ENCODE peak calls at places on chromosomes 2 and 18, in five cellular contexts. S, Y, G, O and D are unnamed samples.

GRCh38 chr2:196453613-196454047 is 185.9 kb upstream of the CCDC150 start:
- DNase-seq in S (peak), Y (peak), G (peak), O (peak), D (peak)

GRCh38 chr2:200795044-200795443 is 16.7 kb upstream of the BZW1 start:
- DNase-seq in S (peak), Y (no peak), G (no peak), O (peak), D (no peak)

GRCh38 chr2:237752761-237753165 is 45.8 kb upstream of the RBM44 start:
- DNase-seq in S (no peak), Y (no peak), G (no peak), O (no peak), D (no peak)

GRCh38 chr2:236908456-236909388 is 177.0 kb upstream of the COPS8 start:
- DNase-seq in S (no peak), Y (no peak), G (no peak), O (no peak), D (no peak)

GRCh38 chr2:103868394-103868793 is 985.5 kb upstream of the POU3F3 start:
- DNase-seq in S (no peak), Y (no peak), G (no peak), O (no peak), D (no peak)

GRCh38 chr2:229777716-229778115 is 63.4 kb upstream of the DNER start:
- DNase-seq in S (no peak), Y (no peak), G (no peak), O (no peak), D (no peak)

GRCh38 chr2:150567771-150568278 is 80.4 kb upstream of the RND3 start:
- DNase-seq in S (no peak), Y (peak), G (no peak), O (no peak), D (no peak)

GRCh38 chr18:49228182-49228581 is 232.3 kb downstream of the DYM start:
- DNase-seq in S (no peak), Y (no peak), G (no peak), O (no peak), D (no peak)

GRCh38 chr2:231387904-231388724 is 7.4 kb upstream of the B3GNT7 start:
- DNase-seq in S (no peak), Y (peak), G (no peak), O (no peak), D (no peak)

GRCh38 chr2:217802876-217803638 is 199.7 kb downstream of the TNS1 start:
- DNase-seq in S (no peak), Y (no peak), G (no peak), O (no peak), D (no peak)

GRCh38 chr18:24586662-24587360 is 126.4 kb downstream of the HRH4 start:
- DNase-seq in S (no peak), Y (no peak), G (no peak), O (no peak), D (no peak)

GRCh38 chr2:136134126-136134525 is 16.2 kb upstream of the CXCR4 start:
- DNase-seq in S (no peak), Y (no peak), G (no peak), O (no peak), D (no peak)

GRCh38 chr2:62145478-62146100 is 50.3 kb upstream of the B3GNT2 start:
- DNase-seq in S (no peak), Y (no peak), G (no peak), O (no peak), D (no peak)

GRCh38 chr2:86136141-86136540 is 30.1 kb downstream of the PTCD3 start:
- DNase-seq in S (no peak), Y (no peak), G (no peak), O (no peak), D (no peak)

GRCh38 chr2:28451793-28452533 is 43.9 kb upstream of the PLB1 start:
- DNase-seq in S (no peak), Y (no peak), G (no peak), O (no peak), D (no peak)

GRCh38 chr2:529425-529824 is 147.8 kb downstream of the TMEM18 start:
- DNase-seq in S (peak), Y (peak), G (no peak), O (no peak), D (no peak)

GRCh38 chr2:233386382-233387041 is 32.2 kb downstream of the DGKD start:
- DNase-seq in S (no peak), Y (peak), G (no peak), O (no peak), D (no peak)

GRCh38 chr2:168198476-168199192 is 48.8 kb downstream of the STK39 start:
- DNase-seq in S (no peak), Y (peak), G (no peak), O (no peak), D (no peak)

GRCh38 chr2:100893753-100894530 is 74.0 kb downstream of the NPAS2 start:
- DNase-seq in S (peak), Y (no peak), G (no peak), O (no peak), D (no peak)

GRCh38 chr2:52467189-52467588 is 1300.4 kb upstream of the CHAC2 start:
- DNase-seq in S (peak), Y (no peak), G (no peak), O (no peak), D (no peak)

GRCh38 chr2:3180082-3180908 is 197.3 kb downstream of the EIPR1 start:
- DNase-seq in S (no peak), Y (no peak), G (no peak), O (no peak), D (no peak)

GRCh38 chr2:8134105-8134903 is 547.6 kb upstream of the ID2 start:
- DNase-seq in S (no peak), Y (no peak), G (no peak), O (no peak), D (no peak)

GRCh38 chr18:55856679-55857078 is 268.7 kb upstream of the TCF4 start:
- DNase-seq in S (no peak), Y (no peak), G (no peak), O (no peak), D (no peak)

GRCh38 chr2:241885701-241886643 is 16.4 kb downstream of the RTP5 start:
- DNase-seq in S (no peak), Y (no peak), G (no peak), O (no peak), D (no peak)

GRCh38 chr2:217530399-217531100 is 472.2 kb downstream of the TNS1 start:
- DNase-seq in S (no peak), Y (no peak), G (no peak), O (no peak), D (no peak)

GRCh38 chr18:76348267-76349066 is 146.6 kb downstream of the ZNF516 start:
- DNase-seq in S (peak), Y (no peak), G (no peak), O (peak), D (no peak)

GRCh38 chr2:86584164-86584913 is 21.1 kb upstream of the CHMP3 start:
- DNase-seq in S (no peak), Y (no peak), G (no peak), O (no peak), D (no peak)

GRCh38 chr2:229852565-229852964 is 69.2 kb downstream of the TRIP12 start:
- DNase-seq in S (no peak), Y (peak), G (no peak), O (no peak), D (no peak)

GRCh38 chr2:113068706-113069485 is 1.1 kb downstream of the IL1F10 start:
- DNase-seq in S (peak), Y (no peak), G (no peak), O (no peak), D (no peak)

GRCh38 chr2:134412639-134412999 is 158.7 kb downstream of the MGAT5 start:
- DNase-seq in S (no peak), Y (no peak), G (no peak), O (no peak), D (no peak)

GRCh38 chr18:76821356-76821874 is 942 bp upstream of the ZNF236 start:
- DNase-seq in S (no peak), Y (no peak), G (no peak), O (no peak), D (no peak)

GRCh38 chr2:65300134-65300771 is 72.6 kb downstream of the ACTR2 start:
- DNase-seq in S (no peak), Y (peak), G (no peak), O (no peak), D (no peak)

GRCh38 chr18:72605350-72605749 is 61.2 kb upstream of the CBLN2 start:
- DNase-seq in S (peak), Y (no peak), G (no peak), O (no peak), D (no peak)

GRCh38 chr2:229179598-229179997 is 91.5 kb downstream of the PID1 start:
- DNase-seq in S (no peak), Y (no peak), G (no peak), O (no peak), D (no peak)

GRCh38 chr2:205614965-205615364 is 67.3 kb upstream of the NRP2 start:
- DNase-seq in S (no peak), Y (no peak), G (no peak), O (no peak), D (no peak)

GRCh38 chr2:205613970-205614559 is 68.2 kb upstream of the NRP2 start:
- DNase-seq in S (no peak), Y (no peak), G (no peak), O (no peak), D (no peak)

GRCh38 chr2:205609036-205609607 is 73.2 kb upstream of the NRP2 start:
- DNase-seq in S (no peak), Y (peak), G (no peak), O (no peak), D (no peak)

GRCh38 chr2:205610437-205610836 is 71.9 kb upstream of the NRP2 start:
- DNase-seq in S (no peak), Y (peak), G (no peak), O (no peak), D (no peak)

DNA sequence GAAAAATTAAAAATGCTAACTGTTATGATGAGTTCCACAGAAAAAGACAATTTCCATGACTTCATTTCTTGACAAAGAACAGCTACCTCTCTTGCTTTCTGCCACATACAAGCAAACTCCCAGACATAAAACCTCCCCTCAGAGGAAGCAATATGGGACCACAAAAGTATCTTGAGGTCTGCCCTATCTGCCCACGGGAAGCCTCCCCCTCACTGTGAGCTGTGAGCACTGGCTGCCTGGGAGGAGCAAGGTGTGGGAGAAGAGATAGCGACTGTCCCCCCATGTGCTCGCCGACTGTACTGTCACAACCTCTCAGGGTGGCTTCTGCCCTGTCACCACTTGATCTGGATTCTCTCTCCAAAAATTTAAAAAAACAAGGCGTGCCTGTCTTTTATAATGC is 69.6 kb upstream of the NRP2 start:
- DNase-seq in S (peak), Y (no peak), G (no peak), O (no peak), D (no peak)
- H2BK15ac ChIP-seq in S (no peak), Y (no peak), G (no peak), O (no peak), D (no peak)

DNA sequence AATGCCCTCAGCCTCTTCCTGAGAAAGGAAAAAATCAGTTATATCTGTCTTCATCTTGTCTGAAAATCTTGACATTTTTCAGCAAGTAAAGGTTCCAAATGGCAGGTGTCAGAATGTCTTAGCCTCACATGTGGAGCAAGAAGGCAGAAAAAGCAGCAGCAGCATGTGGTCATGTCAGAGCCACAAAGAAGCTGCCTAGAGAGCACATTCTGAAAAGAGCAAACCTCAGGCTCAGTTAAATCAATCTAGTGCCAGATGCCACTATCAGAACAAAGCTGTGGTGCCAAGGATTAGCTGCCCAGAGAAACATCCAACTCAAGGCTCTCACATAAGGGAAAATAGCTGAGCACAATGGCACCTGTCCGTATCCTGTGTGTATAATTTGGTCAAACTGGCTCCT is 105.9 kb downstream of the SRBD1 start:
- DNase-seq in S (no peak), Y (no peak), G (no peak), O (no peak), D (no peak)
- H3K4me2 ChIP-seq in S (no peak), Y (no peak), G (no peak), O (no peak), D (no peak)

GRCh38 chr2:27312152-27312551 is 3.9 kb upstream of the UCN start:
- DNase-seq in S (no peak), Y (no peak), G (no peak), O (no peak), D (no peak)
- H2BK15ac ChIP-seq in S (no peak), Y (no peak), G (no peak), O (no peak), D (no peak)

GRCh38 chr2:118310016-118310877 is 222.0 kb downstream of the INSIG2 start:
- DNase-seq in S (peak), Y (peak), G (no peak), O (peak), D (no peak)

GRCh38 chr2:118307864-118308263 is 219.6 kb downstream of the INSIG2 start:
- DNase-seq in S (no peak), Y (no peak), G (no peak), O (no peak), D (no peak)

GRCh38 chr2:118312963-118313756 is 224.9 kb downstream of the INSIG2 start:
- DNase-seq in S (peak), Y (no peak), G (no peak), O (peak), D (no peak)

GRCh38 chr2:118309201-118310015 is 221.1 kb downstream of the INSIG2 start:
- DNase-seq in S (peak), Y (no peak), G (no peak), O (no peak), D (no peak)

DNA sequence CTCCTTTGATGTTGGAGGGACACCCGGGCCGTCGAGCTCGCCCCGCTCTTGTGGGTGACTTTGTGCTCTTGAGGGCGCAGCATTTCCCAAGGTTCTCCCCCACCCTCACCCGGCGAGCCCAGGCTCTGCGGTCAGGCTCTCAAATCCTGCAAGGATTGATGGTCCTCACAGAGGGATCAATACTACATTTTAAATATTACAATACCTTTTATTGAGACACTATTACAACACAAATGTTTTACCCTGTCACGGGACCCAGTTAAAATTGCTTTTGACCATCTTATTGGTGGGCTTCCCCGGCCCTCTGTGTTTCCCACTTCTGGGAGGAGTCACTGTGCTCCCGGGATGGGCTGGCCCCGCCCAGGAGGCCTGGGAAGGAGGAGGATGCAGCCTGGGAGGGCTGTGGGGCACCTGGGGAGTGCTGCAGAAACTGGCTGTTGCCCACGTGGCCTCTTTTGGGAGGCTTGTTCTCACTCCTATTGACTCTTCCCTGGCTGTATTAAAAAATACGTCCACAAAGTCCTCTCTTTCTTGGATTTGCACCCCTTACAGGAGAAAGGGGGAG is 222.7 kb downstream of the INSIG2 start:
- DNase-seq in S (peak), Y (no peak), G (no peak), O (peak), D (no peak)
- H3K4me2 ChIP-seq in S (peak), Y (peak), G (peak), O (peak), D (peak)

GRCh38 chr2:102186676-102187190 is at the start of gene IL1RL2:
- DNase-seq in S (peak), Y (no peak), G (no peak), O (no peak), D (no peak)
- H2BK15ac ChIP-seq in S (no peak), Y (peak), G (no peak), O (no peak), D (no peak)

GRCh38 chr2:60306231-60306861 is 247.1 kb downstream of the BCL11A start:
- DNase-seq in S (no peak), Y (no peak), G (no peak), O (no peak), D (no peak)
- H3K4me2 ChIP-seq in S (no peak), Y (no peak), G (no peak), O (no peak), D (no peak)

GRCh38 chr2:19863303-19864041 is 38.3 kb downstream of the TTC32 start:
- DNase-seq in S (peak), Y (peak), G (peak), O (peak), D (peak)
- H2BK15ac ChIP-seq in S (no peak), Y (no peak), G (peak), O (no peak), D (no peak)

GRCh38 chr18:63179422-63179821 is 140.1 kb downstream of the BCL2 start:
- DNase-seq in S (no peak), Y (no peak), G (no peak), O (no peak), D (no peak)

GRCh38 chr18:63180333-63180732 is 139.2 kb downstream of the BCL2 start:
- DNase-seq in S (no peak), Y (no peak), G (no peak), O (no peak), D (no peak)

GRCh38 chr18:63178526-63178880 is 141.1 kb downstream of the BCL2 start:
- DNase-seq in S (no peak), Y (no peak), G (no peak), O (no peak), D (no peak)

GRCh38 chr18:63177259-63177658 is 142.3 kb downstream of the BCL2 start:
- DNase-seq in S (no peak), Y (no peak), G (no peak), O (no peak), D (no peak)

GRCh38 chr18:63177822-63178525 is 141.6 kb downstream of the BCL2 start:
- DNase-seq in S (no peak), Y (no peak), G (no peak), O (no peak), D (no peak)
- H3K4me2 ChIP-seq in S (no peak), Y (no peak), G (no peak), O (no peak), D (no peak)

DNA sequence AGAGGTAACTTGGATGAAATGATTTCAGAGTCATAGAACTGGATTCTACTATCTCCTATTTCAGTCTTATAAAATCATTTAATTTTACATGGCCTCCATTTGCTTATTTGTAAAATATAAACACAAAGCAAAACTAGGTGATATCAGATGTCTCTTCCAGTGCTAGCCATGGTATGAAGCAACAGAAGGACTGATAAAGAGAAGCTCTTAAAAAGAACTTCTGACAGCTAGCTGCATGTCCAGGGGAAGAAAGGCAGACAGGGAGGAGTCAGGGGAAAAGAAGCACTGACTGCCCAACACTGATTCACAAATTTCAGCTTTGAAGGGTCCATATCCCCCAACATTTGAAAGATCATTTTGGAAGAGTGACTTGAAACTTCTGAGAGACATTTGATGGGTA is 6.4 kb downstream of the SLC8A1 start:
- DNase-seq in S (no peak), Y (peak), G (no peak), O (no peak), D (no peak)
- H2BK15ac ChIP-seq in S (no peak), Y (no peak), G (no peak), O (no peak), D (no peak)